ENCODE peak calls at places on chromosomes 7 and 10, in six cellular contexts. One of them, this sample, is unnamed.

GRCh38 chr10:61313460-61313859 is 139.7 kb downstream of the TMEM26 start:
- DNase-seq in choroid plexus epithelial cell: peak; percentile 37
- DNase-seq in fibroblast of villous mesenchyme: peak; percentile 51
- DNase-seq in astrocyte of the cerebellum: peak; percentile 13
- DNase-seq in neuronal stem cell: no peak
- DNase-seq in neural progenitor cell: no peak
- DNase-seq in this sample: peak; percentile 46

GRCh38 chr7:1193593-1194424 is 33.8 kb upstream of the ZFAND2A start:
- DNase-seq in neuronal stem cell: no peak
- DNase-seq in neural progenitor cell: peak; percentile 81
- DNase-seq in choroid plexus epithelial cell: peak; percentile 55
- DNase-seq in astrocyte of the cerebellum: no peak
- DNase-seq in fibroblast of villous mesenchyme: peak; percentile 33
- DNase-seq in this sample: peak; percentile 51

GRCh38 chr7:121529003-121529402 is 132.9 kb upstream of the FAM3C start:
- DNase-seq in neuronal stem cell: no peak
- DNase-seq in choroid plexus epithelial cell: peak; percentile 62
- DNase-seq in neural progenitor cell: no peak
- DNase-seq in fibroblast of villous mesenchyme: no peak
- DNase-seq in astrocyte of the cerebellum: no peak
- DNase-seq in this sample: peak; percentile 62

GRCh38 chr7:82598958-82599357 is 155.4 kb upstream of the CACNA2D1 start:
- DNase-seq in choroid plexus epithelial cell: peak; percentile 93
- DNase-seq in astrocyte of the cerebellum: peak; percentile 46
- DNase-seq in neural progenitor cell: no peak
- DNase-seq in fibroblast of villous mesenchyme: peak; percentile 60
- DNase-seq in neuronal stem cell: no peak
- DNase-seq in this sample: peak; percentile 79

GRCh38 chr10:93947055-93947454 is 46.7 kb upstream of the PLCE1 start:
- DNase-seq in neuronal stem cell: no peak
- DNase-seq in fibroblast of villous mesenchyme: peak; percentile 25
- DNase-seq in astrocyte of the cerebellum: peak; percentile 81
- DNase-seq in choroid plexus epithelial cell: peak; percentile 93
- DNase-seq in neural progenitor cell: peak; percentile 21
- DNase-seq in this sample: peak; percentile 57

GRCh38 chr7:129750091-129750870 is 138.8 kb downstream of the NRF1 start:
- DNase-seq in fibroblast of villous mesenchyme: no peak
- DNase-seq in neuronal stem cell: no peak
- DNase-seq in choroid plexus epithelial cell: no peak
- DNase-seq in neural progenitor cell: no peak
- DNase-seq in astrocyte of the cerebellum: no peak
- DNase-seq in this sample: no peak

GRCh38 chr7:395643-396042 is 105.7 kb downstream of the FOXL3 start:
- DNase-seq in neural progenitor cell: no peak
- DNase-seq in neuronal stem cell: no peak
- DNase-seq in astrocyte of the cerebellum: no peak
- DNase-seq in choroid plexus epithelial cell: no peak
- DNase-seq in fibroblast of villous mesenchyme: no peak
- DNase-seq in this sample: no peak

GRCh38 chr7:77940647-77941046 is 142.1 kb downstream of the PHTF2 start:
- DNase-seq in fibroblast of villous mesenchyme: peak; percentile 51
- DNase-seq in neuronal stem cell: peak; percentile 2
- DNase-seq in choroid plexus epithelial cell: peak; percentile 67
- DNase-seq in neural progenitor cell: peak; percentile 48
- DNase-seq in astrocyte of the cerebellum: peak; percentile 23
- DNase-seq in this sample: peak; percentile 65

GRCh38 chr7:137798073-137798763 is 48.6 kb downstream of the DGKI start:
- DNase-seq in choroid plexus epithelial cell: no peak
- DNase-seq in fibroblast of villous mesenchyme: no peak
- DNase-seq in neuronal stem cell: no peak
- DNase-seq in neural progenitor cell: no peak
- DNase-seq in astrocyte of the cerebellum: no peak
- DNase-seq in this sample: no peak

GRCh38 chr10:132368881-132369635 is 27.9 kb upstream of the PWWP2B start:
- DNase-seq in fibroblast of villous mesenchyme: peak; percentile 56
- DNase-seq in astrocyte of the cerebellum: no peak
- DNase-seq in neuronal stem cell: no peak
- DNase-seq in neural progenitor cell: no peak
- DNase-seq in choroid plexus epithelial cell: no peak
- DNase-seq in this sample: no peak

GRCh38 chr10:60496181-60496580 is 106.5 kb upstream of the ANK3 start:
- DNase-seq in astrocyte of the cerebellum: no peak
- DNase-seq in fibroblast of villous mesenchyme: peak; percentile 2
- DNase-seq in neuronal stem cell: no peak
- DNase-seq in neural progenitor cell: no peak
- DNase-seq in choroid plexus epithelial cell: peak; percentile 38
- DNase-seq in this sample: peak; percentile 77

GRCh38 chr7:50785346-50785745 is 2.6 kb upstream of the GRB10 start:
- DNase-seq in neuronal stem cell: no peak
- DNase-seq in neural progenitor cell: no peak
- DNase-seq in choroid plexus epithelial cell: no peak
- DNase-seq in fibroblast of villous mesenchyme: no peak
- DNase-seq in astrocyte of the cerebellum: no peak
- DNase-seq in this sample: no peak

GRCh38 chr10:8280946-8281345 is 226.5 kb downstream of the GATA3 start:
- DNase-seq in fibroblast of villous mesenchyme: no peak
- DNase-seq in neural progenitor cell: no peak
- DNase-seq in choroid plexus epithelial cell: no peak
- DNase-seq in astrocyte of the cerebellum: no peak
- DNase-seq in neuronal stem cell: no peak
- DNase-seq in this sample: no peak

GRCh38 chr10:102970497-102970896 is 52.4 kb downstream of the CNNM2 start:
- DNase-seq in choroid plexus epithelial cell: no peak
- DNase-seq in fibroblast of villous mesenchyme: no peak
- DNase-seq in astrocyte of the cerebellum: no peak
- DNase-seq in neural progenitor cell: no peak
- DNase-seq in neuronal stem cell: no peak
- DNase-seq in this sample: no peak

GRCh38 chr7:24819916-24820689 is 62.8 kb upstream of the GSDME start:
- DNase-seq in choroid plexus epithelial cell: peak; percentile 95
- DNase-seq in fibroblast of villous mesenchyme: peak; percentile 93
- DNase-seq in neuronal stem cell: peak; percentile 76
- DNase-seq in neural progenitor cell: peak; percentile 84
- DNase-seq in astrocyte of the cerebellum: peak; percentile 84
- DNase-seq in this sample: peak; percentile 93

GRCh38 chr10:24718031-24718855 is 5.4 kb downstream of the ARHGAP21 start:
- DNase-seq in neuronal stem cell: no peak
- DNase-seq in neural progenitor cell: no peak
- DNase-seq in astrocyte of the cerebellum: no peak
- DNase-seq in choroid plexus epithelial cell: peak; percentile 72
- DNase-seq in fibroblast of villous mesenchyme: peak; percentile 88
- DNase-seq in this sample: peak; percentile 86

GRCh38 chr7:129970816-129971215 is 18.1 kb upstream of the UBE2H start:
- DNase-seq in fibroblast of villous mesenchyme: no peak
- DNase-seq in neural progenitor cell: no peak
- DNase-seq in neuronal stem cell: no peak
- DNase-seq in astrocyte of the cerebellum: no peak
- DNase-seq in choroid plexus epithelial cell: no peak
- DNase-seq in this sample: no peak

GRCh38 chr10:131646551-131647525 is 254.0 kb upstream of the PPP2R2D start:
- DNase-seq in astrocyte of the cerebellum: no peak
- DNase-seq in choroid plexus epithelial cell: no peak
- DNase-seq in neuronal stem cell: no peak
- DNase-seq in neural progenitor cell: peak; percentile 34
- DNase-seq in fibroblast of villous mesenchyme: no peak
- DNase-seq in this sample: no peak

GRCh38 chr7:112204776-112205347 is 1.3 kb downstream of the DOCK4 start:
- DNase-seq in choroid plexus epithelial cell: peak; percentile 37
- DNase-seq in fibroblast of villous mesenchyme: peak; percentile 25
- DNase-seq in neuronal stem cell: no peak
- DNase-seq in neural progenitor cell: peak; percentile 24
- DNase-seq in astrocyte of the cerebellum: no peak
- DNase-seq in this sample: peak; percentile 30

GRCh38 chr7:23811540-23811939 is 101.5 kb downstream of the STK31 start:
- DNase-seq in astrocyte of the cerebellum: no peak
- DNase-seq in choroid plexus epithelial cell: peak; percentile 6
- DNase-seq in fibroblast of villous mesenchyme: no peak
- DNase-seq in neural progenitor cell: no peak
- DNase-seq in neuronal stem cell: no peak
- DNase-seq in this sample: peak; percentile 6

GRCh38 chr10:103622286-103622685 is 128.8 kb downstream of the NEURL1 start:
- DNase-seq in neuronal stem cell: no peak
- DNase-seq in astrocyte of the cerebellum: no peak
- DNase-seq in fibroblast of villous mesenchyme: no peak
- DNase-seq in choroid plexus epithelial cell: no peak
- DNase-seq in neural progenitor cell: no peak
- DNase-seq in this sample: no peak

GRCh38 chr7:105131033-105131656 is 117.1 kb downstream of the KMT2E start:
- DNase-seq in astrocyte of the cerebellum: no peak
- DNase-seq in fibroblast of villous mesenchyme: no peak
- DNase-seq in neural progenitor cell: no peak
- DNase-seq in choroid plexus epithelial cell: peak; percentile 56
- DNase-seq in neuronal stem cell: no peak
- DNase-seq in this sample: peak; percentile 25

GRCh38 chr7:28086198-28086597 is 94.4 kb downstream of the JAZF1 start:
- DNase-seq in neuronal stem cell: no peak
- DNase-seq in neural progenitor cell: no peak
- DNase-seq in astrocyte of the cerebellum: no peak
- DNase-seq in choroid plexus epithelial cell: no peak
- DNase-seq in fibroblast of villous mesenchyme: no peak
- DNase-seq in this sample: no peak

GRCh38 chr7:23123465-23123864 is 17.9 kb downstream of the KLHL7 start:
- DNase-seq in choroid plexus epithelial cell: no peak
- DNase-seq in fibroblast of villous mesenchyme: no peak
- DNase-seq in neuronal stem cell: no peak
- DNase-seq in neural progenitor cell: no peak
- DNase-seq in astrocyte of the cerebellum: no peak
- DNase-seq in this sample: no peak

GRCh38 chr7:138879356-138879755 is 81.4 kb upstream of the ATP6V0A4 start:
- DNase-seq in neuronal stem cell: no peak
- DNase-seq in astrocyte of the cerebellum: no peak
- DNase-seq in neural progenitor cell: no peak
- DNase-seq in fibroblast of villous mesenchyme: no peak
- DNase-seq in choroid plexus epithelial cell: no peak
- DNase-seq in this sample: no peak

DNA sequence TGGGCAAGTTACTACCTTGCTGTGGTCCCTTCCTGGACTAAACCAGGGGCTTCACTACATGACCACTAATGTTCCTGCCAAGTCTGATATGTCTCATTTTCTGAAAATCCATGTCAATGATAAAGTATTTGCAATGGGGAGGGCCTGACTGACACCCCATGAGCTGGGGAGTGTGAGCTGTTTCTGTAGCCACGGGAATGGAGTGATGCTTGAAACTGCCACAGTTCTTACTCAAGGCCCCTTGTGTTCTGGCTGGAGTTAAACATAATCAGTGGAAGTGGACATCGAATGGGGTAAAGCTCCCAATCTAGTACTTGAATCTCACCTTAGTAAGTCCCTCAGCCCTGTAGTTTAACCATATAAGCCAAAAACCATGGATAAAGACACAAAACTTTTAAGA is 61.9 kb upstream of the PDLIM1 start:
- DNase-seq in neural progenitor cell: no peak
- DNase-seq in neuronal stem cell: no peak
- DNase-seq in astrocyte of the cerebellum: no peak
- DNase-seq in fibroblast of villous mesenchyme: no peak
- DNase-seq in choroid plexus epithelial cell: no peak
- DNase-seq in this sample: no peak
- H3K4me3 ChIP-seq in neural progenitor cell: no peak overlapping the region
- H3K4me3 ChIP-seq in neuronal stem cell: no peak overlapping the region
- H3K4me3 ChIP-seq in astrocyte of the cerebellum: no peak overlapping the region
- H3K4me3 ChIP-seq in fibroblast of villous mesenchyme: no peak overlapping the region
- H3K4me3 ChIP-seq in choroid plexus epithelial cell: no peak overlapping the region
- H3K4me3 ChIP-seq in this sample: no peak overlapping the region

GRCh38 chr10:17673517-17674051 is 29.6 kb downstream of the STAM start:
- DNase-seq in astrocyte of the cerebellum: peak; percentile 90
- DNase-seq in fibroblast of villous mesenchyme: peak; percentile 95
- DNase-seq in neural progenitor cell: peak; percentile 61
- DNase-seq in neuronal stem cell: peak; percentile 35
- DNase-seq in choroid plexus epithelial cell: peak; percentile 98
- DNase-seq in this sample: peak; percentile 78
- H3K4me3 ChIP-seq in astrocyte of the cerebellum: no peak overlapping the region
- H3K4me3 ChIP-seq in fibroblast of villous mesenchyme: no peak overlapping the region
- H3K4me3 ChIP-seq in neural progenitor cell: no peak overlapping the region
- H3K4me3 ChIP-seq in neuronal stem cell: no peak overlapping the region
- H3K4me3 ChIP-seq in choroid plexus epithelial cell: no peak overlapping the region
- H3K4me3 ChIP-seq in this sample: no peak overlapping the region

GRCh38 chr7:21884496-21884895 is 61.2 kb downstream of the CDCA7L start:
- DNase-seq in fibroblast of villous mesenchyme: no peak
- DNase-seq in neuronal stem cell: no peak
- DNase-seq in choroid plexus epithelial cell: no peak
- DNase-seq in astrocyte of the cerebellum: no peak
- DNase-seq in neural progenitor cell: no peak
- DNase-seq in this sample: no peak

GRCh38 chr7:21886396-21886795 is 59.3 kb downstream of the CDCA7L start:
- DNase-seq in neuronal stem cell: peak; percentile 51
- DNase-seq in neural progenitor cell: peak; percentile 56
- DNase-seq in fibroblast of villous mesenchyme: no peak
- DNase-seq in astrocyte of the cerebellum: no peak
- DNase-seq in choroid plexus epithelial cell: no peak
- DNase-seq in this sample: no peak

GRCh38 chr7:21883069-21883468 is 62.6 kb downstream of the CDCA7L start:
- DNase-seq in fibroblast of villous mesenchyme: no peak
- DNase-seq in neural progenitor cell: no peak
- DNase-seq in neuronal stem cell: no peak
- DNase-seq in astrocyte of the cerebellum: no peak
- DNase-seq in choroid plexus epithelial cell: no peak
- DNase-seq in this sample: no peak

GRCh38 chr7:21887353-21887752 is 58.3 kb downstream of the CDCA7L start:
- DNase-seq in astrocyte of the cerebellum: no peak
- DNase-seq in neural progenitor cell: no peak
- DNase-seq in neuronal stem cell: no peak
- DNase-seq in choroid plexus epithelial cell: no peak
- DNase-seq in fibroblast of villous mesenchyme: no peak
- DNase-seq in this sample: no peak

GRCh38 chr7:21887779-21888178 is 57.9 kb downstream of the CDCA7L start:
- DNase-seq in choroid plexus epithelial cell: no peak
- DNase-seq in astrocyte of the cerebellum: no peak
- DNase-seq in neural progenitor cell: no peak
- DNase-seq in fibroblast of villous mesenchyme: no peak
- DNase-seq in neuronal stem cell: no peak
- DNase-seq in this sample: no peak
- H3K4me3 ChIP-seq in choroid plexus epithelial cell: no peak overlapping the region
- H3K4me3 ChIP-seq in astrocyte of the cerebellum: no peak overlapping the region
- H3K4me3 ChIP-seq in neural progenitor cell: no peak overlapping the region
- H3K4me3 ChIP-seq in fibroblast of villous mesenchyme: no peak overlapping the region
- H3K4me3 ChIP-seq in neuronal stem cell: no peak overlapping the region
- H3K4me3 ChIP-seq in this sample: no peak overlapping the region

DNA sequence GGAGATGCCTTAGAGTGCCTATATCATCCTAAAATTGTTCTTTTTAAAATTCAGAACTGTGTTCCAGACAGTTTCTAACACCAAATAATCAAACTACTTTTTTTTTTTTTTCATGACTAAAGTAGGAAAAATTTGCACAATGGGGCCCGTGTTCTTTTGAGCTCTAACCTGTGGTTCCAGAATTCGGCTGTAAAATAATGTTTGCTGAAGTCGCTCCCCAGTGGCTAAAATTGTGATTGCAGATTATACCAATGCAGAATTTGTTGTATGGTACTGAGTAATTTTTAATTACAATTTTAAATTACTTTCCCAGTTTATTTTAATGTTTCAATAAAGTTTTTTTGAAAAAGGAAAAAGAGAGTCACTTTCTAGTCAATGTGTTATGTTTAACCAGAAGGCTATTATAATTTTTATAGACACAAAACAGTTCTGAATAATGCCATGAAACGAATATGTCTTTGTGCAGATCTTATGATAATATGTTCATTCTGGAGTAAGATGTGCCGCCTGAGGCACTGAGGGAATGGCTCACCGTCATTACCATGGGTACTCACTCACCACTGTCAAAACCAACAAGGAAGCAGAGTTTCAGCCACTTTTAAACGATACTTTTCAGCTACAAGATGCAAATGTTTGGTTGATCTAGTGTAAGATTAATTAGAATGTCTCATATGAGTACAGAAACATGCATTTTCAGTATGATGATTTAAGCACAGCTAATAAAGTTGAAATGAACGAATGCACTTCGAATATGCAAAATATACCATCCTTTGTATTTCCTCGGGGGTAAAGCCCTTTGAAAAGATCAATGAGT is 173.6 kb downstream of the PRKCQ start:
- DNase-seq in neuronal stem cell: no peak
- DNase-seq in choroid plexus epithelial cell: peak; percentile 61
- DNase-seq in astrocyte of the cerebellum: peak; percentile 19
- DNase-seq in neural progenitor cell: no peak
- DNase-seq in fibroblast of villous mesenchyme: peak; percentile 26
- DNase-seq in this sample: peak; percentile 56
- H3K4me3 ChIP-seq in neuronal stem cell: no peak overlapping the region
- H3K4me3 ChIP-seq in choroid plexus epithelial cell: no peak overlapping the region
- H3K4me3 ChIP-seq in astrocyte of the cerebellum: no peak overlapping the region
- H3K4me3 ChIP-seq in neural progenitor cell: no peak overlapping the region
- H3K4me3 ChIP-seq in fibroblast of villous mesenchyme: no peak overlapping the region
- H3K4me3 ChIP-seq in this sample: no peak overlapping the region

This sample was measured in fibroblast of pulmonary artery.